ENCODE peak calls at places on chromosomes 6 and 20, in four cellular contexts. J, Q, U and R are unnamed samples.

GRCh38 chr6:125267806-125268523 is 33.8 kb downstream of the HDDC2 start:
- DNase-seq in Q (no peak), U (no peak), J (no peak), R (peak; percentile 81)

GRCh38 chr6:40506956-40507355 is 80.2 kb downstream of the LRFN2 start:
- DNase-seq in J (no peak), U (no peak), Q (no peak), R (no peak)

GRCh38 chr6:25173232-25173631 is 105.9 kb upstream of the CARMIL1 start:
- DNase-seq in U (no peak), Q (no peak), J (no peak), R (no peak)

GRCh38 chr6:90107721-90108364 is 188.8 kb downstream of the BACH2 start:
- DNase-seq in U (no peak), Q (no peak), J (no peak), R (no peak)

GRCh38 chr6:148430897-148431296 is 88.3 kb downstream of the SASH1 start:
- DNase-seq in U (no peak), J (no peak), Q (no peak), R (no peak)

GRCh38 chr6:75481394-75481793 is 12.2 kb downstream of the FILIP1 start:
- DNase-seq in J (peak; percentile 20), U (no peak), Q (no peak), R (no peak)

GRCh38 chr6:129923520-129923919 is 62.4 kb upstream of the TMEM244 start:
- DNase-seq in Q (no peak), U (no peak), J (no peak), R (no peak)

GRCh38 chr6:108944707-108945685 is 96.8 kb downstream of the ARMC2 start:
- DNase-seq in Q (peak; percentile 90), U (no peak), J (peak; percentile 62), R (no peak)

GRCh38 chr6:140711019-140711613 is 1336.7 kb upstream of the CITED2 start:
- DNase-seq in Q (no peak), J (no peak), U (no peak), R (peak; percentile 18)

GRCh38 chr6:79048611-79049010 is 29.4 kb downstream of the PHIP start:
- DNase-seq in Q (no peak), U (no peak), J (no peak), R (peak; percentile 47)

GRCh38 chr6:28252507-28252975 is 472 bp upstream of the ZKSCAN4 start:
- DNase-seq in J (no peak), Q (no peak), U (no peak), R (no peak)

GRCh38 chr20:31641391-31641790 is 3.7 kb downstream of the COX4I2 start:
- DNase-seq in J (no peak), Q (no peak), U (no peak), R (no peak)

GRCh38 chr20:32476684-32477593 is 108.2 kb downstream of the NOL4L start:
- DNase-seq in U (peak; percentile 58), J (no peak), Q (peak; percentile 66), R (no peak)

GRCh38 chr6:158037021-158037420 is 55.4 kb downstream of the SYNJ2 start:
- DNase-seq in U (peak; percentile 28), Q (peak; percentile 59), J (no peak), R (no peak)

GRCh38 chr20:46401478-46401860 is 4.9 kb downstream of the ELMO2 start:
- DNase-seq in Q (no peak), U (no peak), J (no peak), R (no peak)

GRCh38 chr6:117795234-117795633 is 111.8 kb upstream of the SLC35F1 start:
- DNase-seq in J (no peak), U (no peak), Q (no peak), R (peak; percentile 18)

GRCh38 chr6:30450908-30451818 is 38.1 kb upstream of the HLA-E start:
- DNase-seq in J (peak; percentile 18), Q (peak; percentile 74), U (peak; percentile 71), R (no peak)

GRCh38 chr6:26270903-26271639 is 93.9 kb upstream of the BTN3A2 start:
- DNase-seq in U (peak; percentile 52), Q (peak; percentile 77), J (no peak), R (peak; percentile 97)

GRCh38 chr6:53335224-53335994 is 13.3 kb downstream of the ELOVL5 start:
- DNase-seq in J (no peak), U (peak; percentile 42), Q (no peak), R (no peak)

GRCh38 chr20:362271-363254 is 15.7 kb downstream of the NRSN2 start:
- DNase-seq in J (no peak), U (peak; percentile 93), Q (peak; percentile 86), R (peak; percentile 99)

GRCh38 chr20:35306931-35307517 is 14.8 kb upstream of the FAM83C start:
- DNase-seq in Q (no peak), U (no peak), J (no peak), R (peak; percentile 99)

GRCh38 chr6:152957796-152958195 is 25.0 kb downstream of the FBXO5 start:
- DNase-seq in U (no peak), Q (no peak), J (no peak), R (no peak)

GRCh38 chr6:74857157-74857556 is 348.7 kb downstream of the COL12A1 start:
- DNase-seq in J (no peak), Q (no peak), U (no peak), R (no peak)

GRCh38 chr6:163900570-163900969 is 486.1 kb downstream of the QKI start:
- DNase-seq in U (no peak), Q (no peak), J (no peak), R (no peak)

GRCh38 chr6:163461696-163462095 is 47.2 kb downstream of the QKI start:
- DNase-seq in U (no peak), Q (no peak), J (no peak), R (no peak)

GRCh38 chr6:330948-331347 is 38.7 kb downstream of the DUSP22 start:
- DNase-seq in J (no peak), U (no peak), Q (peak; percentile 34), R (no peak)

GRCh38 chr6:67459556-67459955 is 1175.5 kb upstream of the ADGRB3 start:
- DNase-seq in U (no peak), J (no peak), Q (no peak), R (peak; percentile 5)

GRCh38 chr6:169722362-169723199 is 1.7 kb downstream of the PHF10 start:
- DNase-seq in U (peak; percentile 64), Q (peak; percentile 75), J (peak; percentile 18), R (peak; percentile 68)

GRCh38 chr6:7578949-7579348 is 11.0 kb upstream of the SNRNP48 start:
- DNase-seq in J (no peak), U (no peak), Q (no peak), R (no peak)

GRCh38 chr20:57627972-57628650 is 7.9 kb upstream of the ZBP1 start:
- DNase-seq in U (no peak), Q (no peak), J (no peak), R (no peak)

GRCh38 chr6:159874475-159874874 is 16.3 kb upstream of the MAS1 start:
- DNase-seq in Q (no peak), U (no peak), J (no peak), R (no peak)

GRCh38 chr6:144131248-144131709 is 19.0 kb upstream of the STX11 start:
- DNase-seq in U (no peak), J (no peak), Q (no peak), R (peak; percentile 77)

DNA sequence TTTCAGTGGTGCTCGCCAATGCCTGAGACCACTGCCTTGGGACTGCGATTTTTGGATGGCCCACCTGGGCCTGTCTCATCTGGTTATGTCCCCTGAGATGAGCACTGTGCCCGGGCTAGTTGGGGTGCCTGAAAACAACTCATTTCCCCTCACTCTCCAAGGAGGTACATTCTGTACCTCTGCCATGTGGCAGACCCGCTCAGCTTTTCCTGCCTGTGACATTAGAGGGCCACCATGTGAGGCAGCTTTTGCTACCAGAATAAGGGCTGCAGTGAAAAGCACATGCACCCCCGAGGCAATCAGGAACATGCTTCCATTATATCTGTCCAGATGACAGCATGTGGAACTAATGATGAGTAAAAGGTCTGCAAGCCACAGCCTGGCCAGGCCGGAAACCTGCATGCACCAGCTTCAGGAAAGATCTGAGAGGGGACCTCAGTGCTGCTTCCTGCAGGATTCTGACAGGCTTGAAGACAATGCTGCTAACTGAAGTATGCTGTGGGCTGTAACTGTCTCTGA is 11.3 kb upstream of the SRSF6 start:
- DNase-seq in J (no peak), Q (no peak), U (no peak), R (no peak)
- TF ChIP-seq CTCF in J (no peak), Q (no peak), U (no peak), R (no peak)

GRCh38 chr20:50190251-50191064 is at the start of gene CEBPB:
- DNase-seq in Q (peak; percentile 97), U (peak; percentile 94), J (peak; percentile 76), R (peak; percentile 89)

GRCh38 chr20:50192364-50193168 is 1.9 kb downstream of the CEBPB start:
- DNase-seq in J (peak; percentile 71), U (peak; percentile 89), Q (peak; percentile 96), R (peak; percentile 83)

GRCh38 chr20:50191065-50191565 is 485 bp downstream of the CEBPB start:
- DNase-seq in J (no peak), U (peak; percentile 86), Q (no peak), R (peak; percentile 55)

GRCh38 chr20:50193169-50193850 is 2.7 kb downstream of the CEBPB start:
- DNase-seq in J (no peak), Q (peak; percentile 76), U (no peak), R (peak; percentile 43)

GRCh38 chr20:50191566-50192363 is 1.1 kb downstream of the CEBPB start:
- DNase-seq in J (no peak), U (peak; percentile 78), Q (peak; percentile 76), R (peak; percentile 22)
- TF ChIP-seq CTCF in J (peak; percentile 21), U (peak; percentile 47), Q (peak; percentile 18), R (no peak)

DNA sequence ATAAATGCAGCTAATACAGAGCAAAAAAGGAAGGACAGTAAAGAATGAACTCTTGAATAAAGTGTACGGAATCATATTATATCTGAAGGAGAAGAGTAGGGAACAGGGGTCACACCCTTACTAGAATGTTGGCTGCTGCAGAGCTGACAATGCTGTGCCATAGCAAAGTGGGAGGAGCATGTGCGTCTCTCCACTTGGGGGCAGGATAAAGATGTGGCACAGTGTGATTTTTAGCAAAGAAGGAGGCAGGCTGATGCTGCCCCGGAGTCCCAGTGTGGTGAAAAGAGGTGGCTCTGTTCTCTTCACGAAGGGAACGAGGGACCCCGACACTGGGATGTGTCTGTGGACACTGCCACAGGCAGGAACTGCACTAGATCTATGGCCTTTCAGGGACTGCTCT is 67.5 kb downstream of the INSM1 start:
- DNase-seq in Q (no peak), J (no peak), U (no peak), R (no peak)
- TF ChIP-seq CTCF in Q (no peak), J (peak; percentile 17), U (no peak), R (no peak)

GRCh38 chr6:69105288-69105687 is 470.2 kb downstream of the ADGRB3 start:
- DNase-seq in U (no peak), J (no peak), Q (no peak), R (no peak)
- TF ChIP-seq CTCF in U (no peak), J (no peak), Q (no peak), R (no peak)